ENCODE peak calls at places on chromosomes 16 and 17, in nine cellular contexts. One of them, this sample, is unnamed.

GRCh38 chr17:37766951-37767350 is 22.1 kb upstream of the HNF1B start:
- DNase-seq in Peyer's patch: no peak
- DNase-seq in mesendoderm: no peak
- DNase-seq in prostate gland: no peak
- DNase-seq in naive thymus-derived CD4-positive, alpha-beta T cell: no peak
- DNase-seq in neuronal stem cell: no peak
- DNase-seq in uterus: no peak
- DNase-seq in Karpas-422: no peak
- DNase-seq in esophagus squamous epithelium: no peak
- DNase-seq in this sample: no peak

GRCh38 chr17:59914274-59914854 is 21.4 kb downstream of the RPS6KB1 start:
- DNase-seq in Peyer's patch: no peak
- DNase-seq in mesendoderm: peak
- DNase-seq in prostate gland: no peak
- DNase-seq in naive thymus-derived CD4-positive, alpha-beta T cell: peak
- DNase-seq in neuronal stem cell: peak
- DNase-seq in uterus: no peak
- DNase-seq in Karpas-422: peak
- DNase-seq in esophagus squamous epithelium: no peak
- DNase-seq in this sample: no peak

GRCh38 chr17:72556944-72557826 is 436.4 kb downstream of the SOX9 start:
- DNase-seq in Peyer's patch: peak
- DNase-seq in mesendoderm: peak
- DNase-seq in prostate gland: peak
- DNase-seq in naive thymus-derived CD4-positive, alpha-beta T cell: peak
- DNase-seq in neuronal stem cell: peak
- DNase-seq in uterus: peak
- DNase-seq in Karpas-422: peak
- DNase-seq in esophagus squamous epithelium: no peak
- DNase-seq in this sample: peak

GRCh38 chr17:65533056-65533745 is 28.2 kb downstream of the AXIN2 start:
- DNase-seq in Peyer's patch: no peak
- DNase-seq in mesendoderm: no peak
- DNase-seq in prostate gland: no peak
- DNase-seq in naive thymus-derived CD4-positive, alpha-beta T cell: no peak
- DNase-seq in neuronal stem cell: no peak
- DNase-seq in uterus: no peak
- DNase-seq in Karpas-422: no peak
- DNase-seq in esophagus squamous epithelium: no peak
- DNase-seq in this sample: no peak

GRCh38 chr17:3447625-3448024 is 14.0 kb upstream of the OR1E2 start:
- DNase-seq in Peyer's patch: no peak
- DNase-seq in mesendoderm: peak
- DNase-seq in prostate gland: no peak
- DNase-seq in naive thymus-derived CD4-positive, alpha-beta T cell: no peak
- DNase-seq in neuronal stem cell: peak
- DNase-seq in uterus: no peak
- DNase-seq in Karpas-422: peak
- DNase-seq in esophagus squamous epithelium: no peak
- DNase-seq in this sample: no peak

GRCh38 chr17:58337600-58338453 is 9.2 kb upstream of the TSPOAP1 start:
- DNase-seq in Peyer's patch: peak
- DNase-seq in mesendoderm: peak
- DNase-seq in prostate gland: peak
- DNase-seq in naive thymus-derived CD4-positive, alpha-beta T cell: peak
- DNase-seq in neuronal stem cell: no peak
- DNase-seq in uterus: peak
- DNase-seq in Karpas-422: peak
- DNase-seq in esophagus squamous epithelium: peak
- DNase-seq in this sample: no peak

GRCh38 chr16:53213542-53213941 is 158.8 kb downstream of the CHD9 start:
- DNase-seq in Peyer's patch: no peak
- DNase-seq in mesendoderm: no peak
- DNase-seq in prostate gland: no peak
- DNase-seq in naive thymus-derived CD4-positive, alpha-beta T cell: no peak
- DNase-seq in neuronal stem cell: no peak
- DNase-seq in uterus: no peak
- DNase-seq in Karpas-422: no peak
- DNase-seq in esophagus squamous epithelium: no peak
- DNase-seq in this sample: no peak

GRCh38 chr16:14658063-14658462 is 25.3 kb downstream of the BFAR start:
- DNase-seq in Peyer's patch: no peak
- DNase-seq in mesendoderm: no peak
- DNase-seq in prostate gland: no peak
- DNase-seq in naive thymus-derived CD4-positive, alpha-beta T cell: no peak
- DNase-seq in neuronal stem cell: no peak
- DNase-seq in uterus: no peak
- DNase-seq in Karpas-422: peak
- DNase-seq in esophagus squamous epithelium: no peak
- DNase-seq in this sample: no peak

GRCh38 chr17:75249564-75249963 is 11.8 kb downstream of the GGA3 start:
- DNase-seq in Peyer's patch: no peak
- DNase-seq in mesendoderm: no peak
- DNase-seq in prostate gland: no peak
- DNase-seq in naive thymus-derived CD4-positive, alpha-beta T cell: no peak
- DNase-seq in neuronal stem cell: no peak
- DNase-seq in uterus: no peak
- DNase-seq in Karpas-422: no peak
- DNase-seq in esophagus squamous epithelium: no peak
- DNase-seq in this sample: no peak

GRCh38 chr17:74773414-74773813 is 2.7 kb downstream of the NAT9 start:
- DNase-seq in Peyer's patch: no peak
- DNase-seq in mesendoderm: no peak
- DNase-seq in prostate gland: no peak
- DNase-seq in naive thymus-derived CD4-positive, alpha-beta T cell: no peak
- DNase-seq in neuronal stem cell: no peak
- DNase-seq in uterus: no peak
- DNase-seq in Karpas-422: no peak
- DNase-seq in esophagus squamous epithelium: no peak
- DNase-seq in this sample: no peak

GRCh38 chr16:73024571-73025105 is 23.3 kb downstream of the ZFHX3 start:
- DNase-seq in Peyer's patch: peak
- DNase-seq in mesendoderm: no peak
- DNase-seq in prostate gland: no peak
- DNase-seq in naive thymus-derived CD4-positive, alpha-beta T cell: no peak
- DNase-seq in neuronal stem cell: no peak
- DNase-seq in uterus: no peak
- DNase-seq in Karpas-422: no peak
- DNase-seq in esophagus squamous epithelium: no peak
- DNase-seq in this sample: no peak

GRCh38 chr16:68719993-68720489 is 17.1 kb upstream of the CDH1 start:
- DNase-seq in Peyer's patch: no peak
- DNase-seq in mesendoderm: no peak
- DNase-seq in prostate gland: no peak
- DNase-seq in naive thymus-derived CD4-positive, alpha-beta T cell: no peak
- DNase-seq in neuronal stem cell: no peak
- DNase-seq in uterus: no peak
- DNase-seq in Karpas-422: no peak
- DNase-seq in esophagus squamous epithelium: no peak
- DNase-seq in this sample: no peak

GRCh38 chr16:48420437-48420836 is 35.2 kb upstream of the SIAH1 start:
- DNase-seq in Peyer's patch: no peak
- DNase-seq in mesendoderm: no peak
- DNase-seq in prostate gland: no peak
- DNase-seq in naive thymus-derived CD4-positive, alpha-beta T cell: no peak
- DNase-seq in neuronal stem cell: no peak
- DNase-seq in uterus: no peak
- DNase-seq in Karpas-422: no peak
- DNase-seq in esophagus squamous epithelium: no peak
- DNase-seq in this sample: no peak

GRCh38 chr16:86602521-86602920 is 24.2 kb downstream of the FOXL1 start:
- DNase-seq in Peyer's patch: no peak
- DNase-seq in mesendoderm: peak
- DNase-seq in prostate gland: no peak
- DNase-seq in naive thymus-derived CD4-positive, alpha-beta T cell: no peak
- DNase-seq in neuronal stem cell: no peak
- DNase-seq in uterus: no peak
- DNase-seq in Karpas-422: no peak
- DNase-seq in esophagus squamous epithelium: no peak
- DNase-seq in this sample: no peak

GRCh38 chr16:19210175-19210924 is 42.3 kb downstream of the SYT17 start:
- DNase-seq in Peyer's patch: no peak
- DNase-seq in mesendoderm: no peak
- DNase-seq in prostate gland: no peak
- DNase-seq in naive thymus-derived CD4-positive, alpha-beta T cell: no peak
- DNase-seq in neuronal stem cell: no peak
- DNase-seq in uterus: no peak
- DNase-seq in Karpas-422: peak
- DNase-seq in esophagus squamous epithelium: no peak
- DNase-seq in this sample: no peak

GRCh38 chr17:48077555-48077954 is 23.7 kb downstream of the CBX1 start:
- DNase-seq in Peyer's patch: peak
- DNase-seq in mesendoderm: no peak
- DNase-seq in prostate gland: no peak
- DNase-seq in naive thymus-derived CD4-positive, alpha-beta T cell: no peak
- DNase-seq in neuronal stem cell: no peak
- DNase-seq in uterus: no peak
- DNase-seq in Karpas-422: no peak
- DNase-seq in esophagus squamous epithelium: no peak
- DNase-seq in this sample: no peak

GRCh38 chr16:19384656-19385055 is 33.0 kb upstream of the TMC5 start:
- DNase-seq in Peyer's patch: peak
- DNase-seq in mesendoderm: no peak
- DNase-seq in prostate gland: peak
- DNase-seq in naive thymus-derived CD4-positive, alpha-beta T cell: no peak
- DNase-seq in neuronal stem cell: no peak
- DNase-seq in uterus: no peak
- DNase-seq in Karpas-422: no peak
- DNase-seq in esophagus squamous epithelium: no peak
- DNase-seq in this sample: no peak

GRCh38 chr17:9456265-9456664 is 119.4 kb downstream of the STX8 start:
- DNase-seq in Peyer's patch: peak
- DNase-seq in mesendoderm: no peak
- DNase-seq in prostate gland: no peak
- DNase-seq in naive thymus-derived CD4-positive, alpha-beta T cell: no peak
- DNase-seq in neuronal stem cell: no peak
- DNase-seq in uterus: no peak
- DNase-seq in Karpas-422: no peak
- DNase-seq in esophagus squamous epithelium: no peak
- DNase-seq in this sample: no peak

GRCh38 chr16:4769306-4769638 is 2.3 kb upstream of the ZNF500 start:
- DNase-seq in Peyer's patch: no peak
- DNase-seq in mesendoderm: no peak
- DNase-seq in prostate gland: no peak
- DNase-seq in naive thymus-derived CD4-positive, alpha-beta T cell: no peak
- DNase-seq in neuronal stem cell: no peak
- DNase-seq in uterus: no peak
- DNase-seq in Karpas-422: no peak
- DNase-seq in esophagus squamous epithelium: no peak
- DNase-seq in this sample: no peak

GRCh38 chr16:4766875-4767628 is at the start of gene ZNF500:
- DNase-seq in Peyer's patch: peak
- DNase-seq in mesendoderm: peak
- DNase-seq in prostate gland: peak
- DNase-seq in naive thymus-derived CD4-positive, alpha-beta T cell: peak
- DNase-seq in neuronal stem cell: peak
- DNase-seq in uterus: peak
- DNase-seq in Karpas-422: peak
- DNase-seq in esophagus squamous epithelium: peak
- DNase-seq in this sample: peak

GRCh38 chr16:4767872-4768548 is 1.0 kb upstream of the ZNF500 start:
- DNase-seq in Peyer's patch: no peak
- DNase-seq in mesendoderm: no peak
- DNase-seq in prostate gland: no peak
- DNase-seq in naive thymus-derived CD4-positive, alpha-beta T cell: no peak
- DNase-seq in neuronal stem cell: no peak
- DNase-seq in uterus: peak
- DNase-seq in Karpas-422: peak
- DNase-seq in esophagus squamous epithelium: no peak
- DNase-seq in this sample: no peak

GRCh38 chr16:4771646-4772045 is 4.7 kb upstream of the ZNF500 start:
- DNase-seq in Peyer's patch: no peak
- DNase-seq in mesendoderm: no peak
- DNase-seq in prostate gland: no peak
- DNase-seq in naive thymus-derived CD4-positive, alpha-beta T cell: no peak
- DNase-seq in neuronal stem cell: no peak
- DNase-seq in uterus: no peak
- DNase-seq in Karpas-422: no peak
- DNase-seq in esophagus squamous epithelium: no peak
- DNase-seq in this sample: no peak

GRCh38 chr16:4768549-4769305 is 1.8 kb upstream of the ZNF500 start:
- DNase-seq in Peyer's patch: peak
- DNase-seq in mesendoderm: peak
- DNase-seq in prostate gland: peak
- DNase-seq in naive thymus-derived CD4-positive, alpha-beta T cell: peak
- DNase-seq in neuronal stem cell: peak
- DNase-seq in uterus: peak
- DNase-seq in Karpas-422: peak
- DNase-seq in esophagus squamous epithelium: peak
- DNase-seq in this sample: peak
- H3K27ac ChIP-seq in Peyer's patch: peak
- H3K27ac ChIP-seq in mesendoderm: no peak
- H3K27ac ChIP-seq in prostate gland: peak
- H3K27ac ChIP-seq in naive thymus-derived CD4-positive, alpha-beta T cell: peak
- H3K27ac ChIP-seq in neuronal stem cell: peak
- H3K27ac ChIP-seq in uterus: peak
- H3K27ac ChIP-seq in Karpas-422: no peak
- H3K27ac ChIP-seq in esophagus squamous epithelium: peak
- H3K27ac ChIP-seq in this sample: peak

DNA sequence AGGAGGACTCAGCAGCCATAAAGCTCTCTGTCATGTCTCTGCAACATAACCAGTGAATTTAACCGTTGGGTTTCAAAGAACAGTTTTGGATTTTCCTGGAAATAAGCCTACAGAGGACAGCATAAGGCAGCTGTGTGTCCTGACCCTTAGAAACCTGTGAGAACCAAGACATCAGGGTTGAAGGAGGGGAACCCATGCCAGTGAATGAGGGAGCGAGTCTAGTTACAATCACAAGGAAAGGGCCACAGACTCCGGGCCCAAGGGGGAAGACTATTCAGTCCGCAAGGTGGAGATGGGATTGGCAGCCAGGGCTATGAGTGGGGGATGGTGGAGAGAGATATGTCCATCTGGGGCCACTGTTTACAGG is 71.6 kb downstream of the GNAO1 start:
- DNase-seq in Peyer's patch: no peak
- DNase-seq in mesendoderm: no peak
- DNase-seq in prostate gland: no peak
- DNase-seq in naive thymus-derived CD4-positive, alpha-beta T cell: no peak
- DNase-seq in neuronal stem cell: no peak
- DNase-seq in uterus: no peak
- DNase-seq in Karpas-422: no peak
- DNase-seq in esophagus squamous epithelium: no peak
- DNase-seq in this sample: no peak
- H3K27ac ChIP-seq in Peyer's patch: peak
- H3K27ac ChIP-seq in mesendoderm: no peak
- H3K27ac ChIP-seq in prostate gland: no peak
- H3K27ac ChIP-seq in naive thymus-derived CD4-positive, alpha-beta T cell: no peak
- H3K27ac ChIP-seq in neuronal stem cell: no peak
- H3K27ac ChIP-seq in uterus: no peak
- H3K27ac ChIP-seq in Karpas-422: no peak
- H3K27ac ChIP-seq in esophagus squamous epithelium: peak
- H3K27ac ChIP-seq in this sample: peak

GRCh38 chr17:67488161-67488560 is 111.1 kb downstream of the PITPNC1 start:
- DNase-seq in Peyer's patch: no peak
- DNase-seq in mesendoderm: no peak
- DNase-seq in prostate gland: no peak
- DNase-seq in naive thymus-derived CD4-positive, alpha-beta T cell: no peak
- DNase-seq in neuronal stem cell: no peak
- DNase-seq in uterus: peak
- DNase-seq in Karpas-422: no peak
- DNase-seq in esophagus squamous epithelium: no peak
- DNase-seq in this sample: peak
- H3K27ac ChIP-seq in Peyer's patch: no peak
- H3K27ac ChIP-seq in mesendoderm: no peak
- H3K27ac ChIP-seq in prostate gland: no peak
- H3K27ac ChIP-seq in naive thymus-derived CD4-positive, alpha-beta T cell: no peak
- H3K27ac ChIP-seq in neuronal stem cell: no peak
- H3K27ac ChIP-seq in uterus: no peak
- H3K27ac ChIP-seq in Karpas-422: no peak
- H3K27ac ChIP-seq in esophagus squamous epithelium: peak
- H3K27ac ChIP-seq in this sample: peak

GRCh38 chr17:76687278-76688164 is 23.2 kb downstream of the MXRA7 start:
- DNase-seq in Peyer's patch: no peak
- DNase-seq in mesendoderm: no peak
- DNase-seq in prostate gland: no peak
- DNase-seq in naive thymus-derived CD4-positive, alpha-beta T cell: no peak
- DNase-seq in neuronal stem cell: no peak
- DNase-seq in uterus: peak
- DNase-seq in Karpas-422: no peak
- DNase-seq in esophagus squamous epithelium: no peak
- DNase-seq in this sample: no peak
- H3K27ac ChIP-seq in Peyer's patch: peak
- H3K27ac ChIP-seq in mesendoderm: no peak
- H3K27ac ChIP-seq in prostate gland: peak
- H3K27ac ChIP-seq in naive thymus-derived CD4-positive, alpha-beta T cell: no peak
- H3K27ac ChIP-seq in neuronal stem cell: no peak
- H3K27ac ChIP-seq in uterus: peak
- H3K27ac ChIP-seq in Karpas-422: no peak
- H3K27ac ChIP-seq in esophagus squamous epithelium: peak
- H3K27ac ChIP-seq in this sample: peak

This sample was measured in dorsolateral prefrontal cortex.